ENCODE peak calls at places on chromosomes 1 and 21, in six cellular contexts. One of them, this sample, is unnamed.

GRCh38 chr21:41580758-41581554 is 73.0 kb upstream of the TMPRSS2 start:
- DNase-seq in stromal cell of bone marrow: no peak
- DNase-seq in fibroblast of the conjunctiva: no peak
- DNase-seq in activated CD4-positive, alpha-beta T cell treated with anti-CD3 and anti-CD28 coated beads, Interleukin-2, amount 10 ng/mL, durations not matched to agents 7 days and 5 days: no peak
- DNase-seq in left ventricle myocardium inferior: no peak
- DNase-seq in stomach: peak
- DNase-seq in this sample: no peak

GRCh38 chr1:185426761-185427698 is 110.0 kb upstream of the IVNS1ABP start:
- DNase-seq in stromal cell of bone marrow: peak
- DNase-seq in fibroblast of the conjunctiva: peak
- DNase-seq in activated CD4-positive, alpha-beta T cell treated with anti-CD3 and anti-CD28 coated beads, Interleukin-2, amount 10 ng/mL, durations not matched to agents 7 days and 5 days: no peak
- DNase-seq in left ventricle myocardium inferior: peak
- DNase-seq in stomach: no peak
- DNase-seq in this sample: no peak

GRCh38 chr1:18951818-18952391 is 4.6 kb downstream of the IFFO2 start:
- DNase-seq in stromal cell of bone marrow: no peak
- DNase-seq in fibroblast of the conjunctiva: no peak
- DNase-seq in activated CD4-positive, alpha-beta T cell treated with anti-CD3 and anti-CD28 coated beads, Interleukin-2, amount 10 ng/mL, durations not matched to agents 7 days and 5 days: peak
- DNase-seq in left ventricle myocardium inferior: no peak
- DNase-seq in stomach: peak
- DNase-seq in this sample: no peak

GRCh38 chr1:8194481-8195227 is 123.3 kb upstream of the SLC45A1 start:
- DNase-seq in stromal cell of bone marrow: peak
- DNase-seq in fibroblast of the conjunctiva: no peak
- DNase-seq in activated CD4-positive, alpha-beta T cell treated with anti-CD3 and anti-CD28 coated beads, Interleukin-2, amount 10 ng/mL, durations not matched to agents 7 days and 5 days: no peak
- DNase-seq in left ventricle myocardium inferior: no peak
- DNase-seq in stomach: no peak
- DNase-seq in this sample: no peak

GRCh38 chr1:23745515-23745914 is 2.2 kb downstream of the ELOA start:
- DNase-seq in stromal cell of bone marrow: no peak
- DNase-seq in fibroblast of the conjunctiva: no peak
- DNase-seq in activated CD4-positive, alpha-beta T cell treated with anti-CD3 and anti-CD28 coated beads, Interleukin-2, amount 10 ng/mL, durations not matched to agents 7 days and 5 days: peak
- DNase-seq in left ventricle myocardium inferior: no peak
- DNase-seq in stomach: no peak
- DNase-seq in this sample: no peak

GRCh38 chr1:107139833-107140702 is 771 bp upstream of the NTNG1 start:
- DNase-seq in stromal cell of bone marrow: peak
- DNase-seq in fibroblast of the conjunctiva: peak
- DNase-seq in activated CD4-positive, alpha-beta T cell treated with anti-CD3 and anti-CD28 coated beads, Interleukin-2, amount 10 ng/mL, durations not matched to agents 7 days and 5 days: peak
- DNase-seq in left ventricle myocardium inferior: no peak
- DNase-seq in stomach: no peak
- DNase-seq in this sample: peak

GRCh38 chr1:30373471-30374399 is 349.6 kb downstream of the MATN1 start:
- DNase-seq in stromal cell of bone marrow: no peak
- DNase-seq in fibroblast of the conjunctiva: no peak
- DNase-seq in activated CD4-positive, alpha-beta T cell treated with anti-CD3 and anti-CD28 coated beads, Interleukin-2, amount 10 ng/mL, durations not matched to agents 7 days and 5 days: no peak
- DNase-seq in left ventricle myocardium inferior: no peak
- DNase-seq in stomach: peak
- DNase-seq in this sample: no peak

GRCh38 chr21:31198575-31198974 is 145.5 kb downstream of the TIAM1 start:
- DNase-seq in stromal cell of bone marrow: peak
- DNase-seq in fibroblast of the conjunctiva: peak
- DNase-seq in activated CD4-positive, alpha-beta T cell treated with anti-CD3 and anti-CD28 coated beads, Interleukin-2, amount 10 ng/mL, durations not matched to agents 7 days and 5 days: peak
- DNase-seq in left ventricle myocardium inferior: no peak
- DNase-seq in stomach: no peak
- DNase-seq in this sample: peak

GRCh38 chr1:166950156-166950555 is 25.2 kb downstream of the ILDR2 start:
- DNase-seq in stromal cell of bone marrow: no peak
- DNase-seq in fibroblast of the conjunctiva: no peak
- DNase-seq in activated CD4-positive, alpha-beta T cell treated with anti-CD3 and anti-CD28 coated beads, Interleukin-2, amount 10 ng/mL, durations not matched to agents 7 days and 5 days: no peak
- DNase-seq in left ventricle myocardium inferior: no peak
- DNase-seq in stomach: no peak
- DNase-seq in this sample: no peak

GRCh38 chr21:39088831-39089380 is 94.3 kb downstream of the PSMG1 start:
- DNase-seq in stromal cell of bone marrow: no peak
- DNase-seq in fibroblast of the conjunctiva: peak
- DNase-seq in activated CD4-positive, alpha-beta T cell treated with anti-CD3 and anti-CD28 coated beads, Interleukin-2, amount 10 ng/mL, durations not matched to agents 7 days and 5 days: no peak
- DNase-seq in left ventricle myocardium inferior: no peak
- DNase-seq in stomach: no peak
- DNase-seq in this sample: no peak

GRCh38 chr1:164780863-164781262 is 221.9 kb downstream of the PBX1 start:
- DNase-seq in stromal cell of bone marrow: peak
- DNase-seq in fibroblast of the conjunctiva: peak
- DNase-seq in activated CD4-positive, alpha-beta T cell treated with anti-CD3 and anti-CD28 coated beads, Interleukin-2, amount 10 ng/mL, durations not matched to agents 7 days and 5 days: no peak
- DNase-seq in left ventricle myocardium inferior: peak
- DNase-seq in stomach: no peak
- DNase-seq in this sample: no peak

GRCh38 chr1:100252901-100253300 is 3.3 kb upstream of the DBT start:
- DNase-seq in stromal cell of bone marrow: no peak
- DNase-seq in fibroblast of the conjunctiva: no peak
- DNase-seq in activated CD4-positive, alpha-beta T cell treated with anti-CD3 and anti-CD28 coated beads, Interleukin-2, amount 10 ng/mL, durations not matched to agents 7 days and 5 days: no peak
- DNase-seq in left ventricle myocardium inferior: no peak
- DNase-seq in stomach: no peak
- DNase-seq in this sample: no peak

GRCh38 chr1:167501513-167502191 is 16.7 kb downstream of the CD247 start:
- DNase-seq in stromal cell of bone marrow: no peak
- DNase-seq in fibroblast of the conjunctiva: no peak
- DNase-seq in activated CD4-positive, alpha-beta T cell treated with anti-CD3 and anti-CD28 coated beads, Interleukin-2, amount 10 ng/mL, durations not matched to agents 7 days and 5 days: no peak
- DNase-seq in left ventricle myocardium inferior: no peak
- DNase-seq in stomach: no peak
- DNase-seq in this sample: no peak

GRCh38 chr1:3885611-3886010 is 14.5 kb downstream of the C1orf174 start:
- DNase-seq in stromal cell of bone marrow: no peak
- DNase-seq in fibroblast of the conjunctiva: no peak
- DNase-seq in activated CD4-positive, alpha-beta T cell treated with anti-CD3 and anti-CD28 coated beads, Interleukin-2, amount 10 ng/mL, durations not matched to agents 7 days and 5 days: no peak
- DNase-seq in left ventricle myocardium inferior: no peak
- DNase-seq in stomach: no peak
- DNase-seq in this sample: no peak

GRCh38 chr1:171611306-171611705 is 10.7 kb upstream of the MYOCOS start:
- DNase-seq in stromal cell of bone marrow: peak
- DNase-seq in fibroblast of the conjunctiva: no peak
- DNase-seq in activated CD4-positive, alpha-beta T cell treated with anti-CD3 and anti-CD28 coated beads, Interleukin-2, amount 10 ng/mL, durations not matched to agents 7 days and 5 days: no peak
- DNase-seq in left ventricle myocardium inferior: no peak
- DNase-seq in stomach: no peak
- DNase-seq in this sample: no peak

GRCh38 chr1:183710734-183711133 is 57.6 kb upstream of the APOBEC4 start:
- DNase-seq in stromal cell of bone marrow: no peak
- DNase-seq in fibroblast of the conjunctiva: no peak
- DNase-seq in activated CD4-positive, alpha-beta T cell treated with anti-CD3 and anti-CD28 coated beads, Interleukin-2, amount 10 ng/mL, durations not matched to agents 7 days and 5 days: no peak
- DNase-seq in left ventricle myocardium inferior: no peak
- DNase-seq in stomach: no peak
- DNase-seq in this sample: no peak

GRCh38 chr1:44894591-44894990 is 51.5 kb upstream of the PTCH2 start:
- DNase-seq in stromal cell of bone marrow: no peak
- DNase-seq in fibroblast of the conjunctiva: no peak
- DNase-seq in activated CD4-positive, alpha-beta T cell treated with anti-CD3 and anti-CD28 coated beads, Interleukin-2, amount 10 ng/mL, durations not matched to agents 7 days and 5 days: no peak
- DNase-seq in left ventricle myocardium inferior: no peak
- DNase-seq in stomach: no peak
- DNase-seq in this sample: peak

GRCh38 chr1:14259191-14259757 is 339.2 kb upstream of the KAZN start:
- DNase-seq in stromal cell of bone marrow: no peak
- DNase-seq in fibroblast of the conjunctiva: peak
- DNase-seq in activated CD4-positive, alpha-beta T cell treated with anti-CD3 and anti-CD28 coated beads, Interleukin-2, amount 10 ng/mL, durations not matched to agents 7 days and 5 days: no peak
- DNase-seq in left ventricle myocardium inferior: peak
- DNase-seq in stomach: peak
- DNase-seq in this sample: peak

GRCh38 chr1:214209260-214209808 is 71.6 kb upstream of the SMYD2 start:
- DNase-seq in stromal cell of bone marrow: no peak
- DNase-seq in fibroblast of the conjunctiva: no peak
- DNase-seq in activated CD4-positive, alpha-beta T cell treated with anti-CD3 and anti-CD28 coated beads, Interleukin-2, amount 10 ng/mL, durations not matched to agents 7 days and 5 days: no peak
- DNase-seq in left ventricle myocardium inferior: no peak
- DNase-seq in stomach: no peak
- DNase-seq in this sample: no peak

GRCh38 chr1:92168657-92169056 is 49.1 kb upstream of the C1orf146 start:
- DNase-seq in stromal cell of bone marrow: no peak
- DNase-seq in fibroblast of the conjunctiva: no peak
- DNase-seq in activated CD4-positive, alpha-beta T cell treated with anti-CD3 and anti-CD28 coated beads, Interleukin-2, amount 10 ng/mL, durations not matched to agents 7 days and 5 days: no peak
- DNase-seq in left ventricle myocardium inferior: no peak
- DNase-seq in stomach: no peak
- DNase-seq in this sample: no peak

GRCh38 chr1:1974834-1975233 is 28.8 kb downstream of the CFAP74 start:
- DNase-seq in stromal cell of bone marrow: no peak
- DNase-seq in fibroblast of the conjunctiva: no peak
- DNase-seq in activated CD4-positive, alpha-beta T cell treated with anti-CD3 and anti-CD28 coated beads, Interleukin-2, amount 10 ng/mL, durations not matched to agents 7 days and 5 days: no peak
- DNase-seq in left ventricle myocardium inferior: no peak
- DNase-seq in stomach: no peak
- DNase-seq in this sample: no peak

GRCh38 chr1:218357211-218357892 is 12.2 kb downstream of the TGFB2 start:
- DNase-seq in stromal cell of bone marrow: no peak
- DNase-seq in fibroblast of the conjunctiva: no peak
- DNase-seq in activated CD4-positive, alpha-beta T cell treated with anti-CD3 and anti-CD28 coated beads, Interleukin-2, amount 10 ng/mL, durations not matched to agents 7 days and 5 days: no peak
- DNase-seq in left ventricle myocardium inferior: no peak
- DNase-seq in stomach: no peak
- DNase-seq in this sample: no peak

GRCh38 chr1:207853372-207853757 is 57.6 kb downstream of the CD34 start:
- DNase-seq in stromal cell of bone marrow: no peak
- DNase-seq in fibroblast of the conjunctiva: no peak
- DNase-seq in activated CD4-positive, alpha-beta T cell treated with anti-CD3 and anti-CD28 coated beads, Interleukin-2, amount 10 ng/mL, durations not matched to agents 7 days and 5 days: no peak
- DNase-seq in left ventricle myocardium inferior: no peak
- DNase-seq in stomach: no peak
- DNase-seq in this sample: no peak

GRCh38 chr21:44712203-44713028 is 1.0 kb upstream of the TSPEAR start:
- DNase-seq in stromal cell of bone marrow: no peak
- DNase-seq in fibroblast of the conjunctiva: no peak
- DNase-seq in activated CD4-positive, alpha-beta T cell treated with anti-CD3 and anti-CD28 coated beads, Interleukin-2, amount 10 ng/mL, durations not matched to agents 7 days and 5 days: no peak
- DNase-seq in left ventricle myocardium inferior: no peak
- DNase-seq in stomach: no peak
- DNase-seq in this sample: no peak

GRCh38 chr1:159009704-159010361 is at the start of gene IFI16:
- DNase-seq in stromal cell of bone marrow: peak
- DNase-seq in fibroblast of the conjunctiva: peak
- DNase-seq in activated CD4-positive, alpha-beta T cell treated with anti-CD3 and anti-CD28 coated beads, Interleukin-2, amount 10 ng/mL, durations not matched to agents 7 days and 5 days: peak
- DNase-seq in left ventricle myocardium inferior: no peak
- DNase-seq in stomach: no peak
- DNase-seq in this sample: peak

GRCh38 chr1:231926340-231926739 is 299.8 kb downstream of the DISC1 start:
- DNase-seq in stromal cell of bone marrow: no peak
- DNase-seq in fibroblast of the conjunctiva: no peak
- DNase-seq in activated CD4-positive, alpha-beta T cell treated with anti-CD3 and anti-CD28 coated beads, Interleukin-2, amount 10 ng/mL, durations not matched to agents 7 days and 5 days: no peak
- DNase-seq in left ventricle myocardium inferior: no peak
- DNase-seq in stomach: no peak
- DNase-seq in this sample: no peak